ENCODE peak calls at places on chromosomes 6 and 20, in eight cellular contexts. O, B, G, V, X, Z, U and N are unnamed samples.

GRCh38 chr20:11394145-11394833 is 523.4 kb upstream of the BTBD3 start:
- DNase-seq in Z (no peak), B (no peak), O (peak), V (no peak), U (peak), X (peak), G (no peak), N (no peak)

GRCh38 chr6:5665173-5665572 is 341.6 kb downstream of the NRN1 start:
- DNase-seq in O (no peak), G (no peak), X (no peak), V (no peak), Z (no peak), B (peak), U (no peak), N (no peak)

GRCh38 chr6:98800866-98801265 is 33.5 kb upstream of the POU3F2 start:
- DNase-seq in Z (no peak), X (no peak), G (no peak), V (no peak), B (no peak), O (no peak), U (no peak), N (no peak)

GRCh38 chr20:56826306-56826970 is 197.3 kb downstream of the TFAP2C start:
- DNase-seq in X (no peak), Z (no peak), B (no peak), G (no peak), O (peak), V (no peak), U (no peak), N (no peak)

GRCh38 chr6:12278915-12279314 is 11.2 kb upstream of the EDN1 start:
- DNase-seq in X (no peak), O (no peak), V (no peak), Z (no peak), G (no peak), U (no peak), B (no peak), N (no peak)

GRCh38 chr20:53708129-53708968 is 114.7 kb upstream of the ZNF217 start:
- DNase-seq in B (no peak), U (no peak), O (peak), X (peak), Z (no peak), G (no peak), V (no peak), N (no peak)

GRCh38 chr6:85669735-85670194 is 27.1 kb upstream of the SYNCRIP start:
- DNase-seq in Z (no peak), B (peak), X (no peak), U (peak), O (peak), G (no peak), V (no peak), N (peak)

GRCh38 chr6:69953491-69953890 is 87.1 kb downstream of the COL19A1 start:
- DNase-seq in Z (no peak), O (no peak), G (no peak), V (no peak), X (no peak), U (no peak), B (no peak), N (no peak)

GRCh38 chr20:20548527-20549266 is 163.7 kb downstream of the RALGAPA2 start:
- DNase-seq in G (no peak), X (no peak), B (no peak), Z (no peak), O (no peak), U (peak), V (no peak), N (peak)

GRCh38 chr6:42402184-42402583 is 49.5 kb downstream of the TRERF1 start:
- DNase-seq in X (peak), Z (no peak), V (no peak), B (no peak), U (peak), O (peak), G (no peak), N (no peak)

GRCh38 chr6:6713660-6714446 is 125.3 kb downstream of the LY86 start:
- DNase-seq in G (no peak), X (peak), B (no peak), O (peak), V (no peak), U (peak), Z (no peak), N (no peak)

GRCh38 chr20:56368351-56369134 is 9.8 kb downstream of the FAM210B start:
- DNase-seq in B (no peak), O (no peak), V (no peak), U (no peak), Z (no peak), X (no peak), G (no peak), N (no peak)

GRCh38 chr6:156686429-156686939 is 90.7 kb upstream of the ARID1B start:
- DNase-seq in X (peak), V (peak), G (peak), U (peak), O (peak), B (peak), Z (no peak), N (peak)

GRCh38 chr6:140486468-140487361 is 1112.3 kb upstream of the CITED2 start:
- DNase-seq in V (no peak), G (no peak), X (peak), B (no peak), U (peak), Z (no peak), O (peak), N (no peak)

GRCh38 chr20:59159822-59160740 is 3.5 kb upstream of the ZNF831 start:
- DNase-seq in X (no peak), B (no peak), O (no peak), G (no peak), V (no peak), U (peak), Z (no peak), N (no peak)
- TF ChIP-seq CTCF in X (no peak), B (no peak), O (no peak), G (no peak), V (no peak), U (no peak), Z (no peak), N (no peak)

DNA sequence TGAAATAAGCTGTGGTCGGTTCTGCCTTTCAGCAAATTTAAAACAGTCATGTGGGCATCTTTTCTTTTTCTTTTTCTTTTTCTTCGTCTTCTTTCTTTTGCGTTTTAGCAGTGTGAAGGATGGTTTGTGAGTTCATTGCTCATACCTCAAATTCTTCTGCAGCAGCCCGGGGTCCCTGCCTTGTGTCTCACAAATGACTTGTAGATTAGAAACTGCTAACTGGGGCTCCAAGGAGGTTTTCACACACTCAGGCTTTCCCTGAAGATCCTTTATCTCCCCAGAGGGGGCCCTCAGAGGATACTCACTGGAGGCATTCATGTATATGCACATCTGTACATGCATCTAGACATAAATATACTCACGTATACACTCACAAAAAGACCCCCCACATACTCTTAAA is 1.7 kb downstream of the SMOC2 start:
- DNase-seq in B (no peak), Z (no peak), U (no peak), O (no peak), G (no peak), X (no peak), V (no peak), N (no peak)
- TF ChIP-seq CTCF in B (no peak), Z (no peak), U (no peak), O (no peak), G (no peak), X (no peak), V (no peak), N (no peak)

DNA sequence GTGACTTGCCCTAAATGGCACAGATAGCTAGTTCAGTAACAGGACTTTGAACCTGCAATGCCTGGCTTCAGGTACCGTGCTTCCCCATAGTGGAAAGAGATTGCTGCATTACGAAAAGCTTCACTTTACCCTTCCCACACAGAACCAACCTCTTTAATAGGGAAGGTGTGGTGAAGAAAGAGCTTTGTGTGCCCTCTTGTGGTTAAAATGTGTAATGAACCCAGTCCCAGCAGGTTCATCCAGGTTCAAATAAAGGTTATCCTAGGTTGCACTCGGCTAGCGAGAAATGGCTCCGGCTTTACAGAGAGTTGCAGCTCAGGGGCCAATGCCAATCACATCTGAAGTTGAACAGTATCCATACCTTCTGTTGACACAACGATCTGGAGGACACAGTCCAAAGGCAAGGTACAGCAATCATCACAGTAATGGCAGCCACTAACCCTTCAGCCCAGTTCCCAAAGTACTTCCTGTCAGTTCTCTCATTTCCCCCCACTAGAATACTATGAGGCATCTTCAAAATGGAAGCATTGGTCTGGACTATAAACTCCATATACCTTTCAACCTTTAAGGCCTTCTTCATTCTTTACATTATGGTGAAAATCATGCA is 3.0 kb downstream of the DEFB115 start:
- DNase-seq in B (no peak), U (peak), Z (no peak), X (no peak), V (no peak), O (no peak), G (peak), N (peak)
- TF ChIP-seq CTCF in B (no peak), U (peak), Z (peak), X (no peak), V (no peak), O (peak), G (peak), N (peak)

GRCh38 chr6:16712931-16713484 is 48.3 kb downstream of the ATXN1 start:
- DNase-seq in X (peak), O (peak), U (peak), Z (no peak), G (no peak), V (no peak), B (no peak), N (peak)
- TF ChIP-seq CTCF in X (peak), O (peak), U (peak), Z (peak), G (peak), V (no peak), B (peak), N (no peak)

GRCh38 chr6:47355496-47355895 is 45.8 kb upstream of the TNFRSF21 start:
- DNase-seq in X (no peak), O (no peak), V (no peak), B (no peak), U (no peak), G (no peak), Z (no peak), N (no peak)

GRCh38 chr6:47352966-47353365 is 43.3 kb upstream of the TNFRSF21 start:
- DNase-seq in U (no peak), X (no peak), G (no peak), O (no peak), Z (no peak), B (no peak), V (no peak), N (no peak)

GRCh38 chr6:47349931-47350330 is 40.2 kb upstream of the TNFRSF21 start:
- DNase-seq in O (no peak), Z (no peak), B (no peak), X (no peak), U (no peak), V (no peak), G (no peak), N (no peak)

GRCh38 chr6:47353822-47354221 is 44.1 kb upstream of the TNFRSF21 start:
- DNase-seq in G (no peak), Z (no peak), U (peak), B (no peak), X (no peak), V (no peak), O (no peak), N (no peak)

GRCh38 chr6:47352169-47352568 is 42.5 kb upstream of the TNFRSF21 start:
- DNase-seq in U (no peak), B (no peak), O (no peak), X (no peak), Z (no peak), G (no peak), V (no peak), N (no peak)
- TF ChIP-seq CTCF in U (no peak), B (no peak), O (peak), X (peak), Z (no peak), G (no peak), V (no peak), N (no peak)

GRCh38 chr6:142258757-142259156 is 43.0 kb upstream of the ADGRG6 start:
- DNase-seq in Z (no peak), G (no peak), X (no peak), U (no peak), V (no peak), B (no peak), O (no peak), N (no peak)

GRCh38 chr6:142265476-142265875 is 36.3 kb upstream of the ADGRG6 start:
- DNase-seq in G (no peak), U (no peak), Z (no peak), V (no peak), O (no peak), B (no peak), X (no peak), N (no peak)

GRCh38 chr6:142260748-142261147 is 41.1 kb upstream of the ADGRG6 start:
- DNase-seq in X (no peak), V (no peak), B (no peak), Z (no peak), O (no peak), G (no peak), U (no peak), N (no peak)

GRCh38 chr6:142266060-142266459 is 35.7 kb upstream of the ADGRG6 start:
- DNase-seq in B (no peak), G (no peak), U (no peak), V (no peak), Z (no peak), O (no peak), X (no peak), N (no peak)

GRCh38 chr6:142262231-142262630 is 39.6 kb upstream of the ADGRG6 start:
- DNase-seq in O (no peak), Z (no peak), X (no peak), B (no peak), U (no peak), G (no peak), V (no peak), N (no peak)
- TF ChIP-seq CTCF in O (no peak), Z (no peak), X (no peak), B (no peak), U (no peak), G (no peak), V (no peak), N (no peak)

DNA sequence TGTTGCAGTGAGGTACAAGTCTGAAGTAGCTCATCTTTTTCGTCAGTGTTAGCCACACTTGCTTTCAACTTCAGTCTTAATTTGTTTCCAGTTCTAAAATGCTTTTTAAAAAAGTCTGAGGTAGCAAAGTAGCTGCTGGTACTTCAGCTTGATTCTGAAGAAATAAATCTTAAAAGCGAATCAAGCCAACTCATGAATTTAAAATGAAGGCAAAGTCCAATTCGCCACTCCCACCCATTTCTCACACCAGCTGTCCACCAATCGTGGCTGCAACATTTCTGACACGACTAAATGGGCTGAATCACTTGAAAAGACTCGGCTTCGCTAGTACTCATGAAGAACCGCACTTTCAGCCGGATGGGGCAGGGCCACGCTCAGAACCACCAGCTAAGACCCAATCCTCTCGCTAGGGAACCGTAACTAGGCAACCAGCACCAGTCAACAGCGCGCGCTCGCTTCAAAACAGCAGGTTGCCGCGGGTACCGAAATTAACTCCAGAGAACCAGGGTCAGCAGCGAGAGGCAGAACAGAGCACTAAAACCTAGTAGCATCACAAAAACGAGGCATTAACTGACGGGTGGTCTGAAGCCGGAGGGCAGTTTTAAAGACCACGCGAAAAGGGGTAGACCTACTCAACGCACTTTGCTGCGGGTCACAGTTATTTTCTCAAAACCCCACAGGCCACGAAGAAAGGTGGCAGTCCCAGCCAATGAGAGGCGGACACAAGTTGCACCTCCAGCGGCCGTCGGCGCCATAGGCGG is 900 bp downstream of the BCLAF1 start:
- DNase-seq in B (peak), O (peak), V (peak), U (peak), Z (peak), X (peak), G (peak), N (peak)
- TF ChIP-seq CTCF in B (peak), O (peak), V (peak), U (no peak), Z (peak), X (peak), G (no peak), N (peak)

DNA sequence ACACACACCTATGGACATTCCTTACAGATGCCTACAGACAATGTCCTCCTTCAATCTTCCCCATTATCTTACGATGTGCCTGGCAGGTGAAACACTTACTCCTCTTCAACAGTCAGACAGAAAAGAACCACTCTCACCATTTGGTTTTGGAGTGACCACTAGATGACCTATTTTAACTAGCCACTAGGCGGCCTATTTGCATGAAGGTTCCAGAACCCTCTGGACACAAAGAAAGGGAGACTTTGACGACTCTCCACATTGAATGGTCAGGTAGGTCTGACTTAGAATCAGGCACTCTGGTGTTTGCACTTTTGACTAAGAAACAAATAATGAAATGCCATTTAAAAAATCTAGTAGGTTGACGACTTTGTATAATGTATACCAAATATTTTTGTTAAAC is 42.0 kb downstream of the PNLDC1 start:
- DNase-seq in B (no peak), U (peak), Z (no peak), V (no peak), X (peak), O (peak), G (peak), N (no peak)
- TF ChIP-seq CTCF in B (no peak), U (peak), Z (no peak), V (peak), X (peak), O (peak), G (peak), N (no peak)

GRCh38 chr6:104940881-104941693 is 15.8 kb upstream of the LIN28B start:
- DNase-seq in Z (no peak), U (peak), O (peak), B (no peak), G (no peak), X (peak), V (peak), N (peak)
- TF ChIP-seq CTCF in Z (peak), U (peak), O (peak), B (peak), G (no peak), X (peak), V (peak), N (peak)

GRCh38 chr20:39424923-39425678 is 463.0 kb downstream of the DHX35 start:
- DNase-seq in O (peak), Z (no peak), B (no peak), G (no peak), X (no peak), V (no peak), U (no peak), N (no peak)

GRCh38 chr20:39433461-39433860 is 471.3 kb downstream of the DHX35 start:
- DNase-seq in G (no peak), V (no peak), O (peak), X (no peak), B (no peak), Z (no peak), U (peak), N (no peak)

GRCh38 chr20:39429716-39430115 is 467.6 kb downstream of the DHX35 start:
- DNase-seq in Z (no peak), G (no peak), O (peak), B (no peak), X (no peak), V (no peak), U (peak), N (no peak)
- TF ChIP-seq CTCF in Z (peak), G (no peak), O (peak), B (no peak), X (no peak), V (peak), U (peak), N (no peak)